ENCODE peak calls at places on chromosomes 4 and X, in four cellular contexts. One of them, this sample, is unnamed.

GRCh38 chr4:153252122-153252521 is 47.9 kb downstream of the TRIM2 start:
- DNase-seq in heart right ventricle: no peak
- DNase-seq in GM23248: no peak
- DNase-seq in body of pancreas: no peak
- DNase-seq in this sample: no peak

GRCh38 chr4:153113061-153113837 is 91.0 kb upstream of the TRIM2 start:
- DNase-seq in heart right ventricle: no peak
- DNase-seq in GM23248: peak; percentile 59
- DNase-seq in body of pancreas: no peak
- DNase-seq in this sample: no peak

GRCh38 chr4:82415922-82416365 is 14.3 kb downstream of the HNRNPDL start:
- DNase-seq in heart right ventricle: no peak
- DNase-seq in GM23248: no peak
- DNase-seq in body of pancreas: no peak
- DNase-seq in this sample: no peak

GRCh38 chrX:53481093-53481492 is 46.9 kb upstream of the HSD17B10 start:
- DNase-seq in heart right ventricle: no peak
- DNase-seq in GM23248: peak; percentile 33
- DNase-seq in body of pancreas: peak; percentile 13
- DNase-seq in this sample: no peak

GRCh38 chrX:121782544-121782943 is 735.1 kb downstream of the GLUD2 start:
- DNase-seq in heart right ventricle: no peak
- DNase-seq in GM23248: no peak
- DNase-seq in body of pancreas: no peak
- DNase-seq in this sample: no peak

GRCh38 chr4:89411539-89411938 is 103.9 kb upstream of the GPRIN3 start:
- DNase-seq in heart right ventricle: no peak
- DNase-seq in GM23248: no peak
- DNase-seq in body of pancreas: peak; percentile 51
- DNase-seq in this sample: no peak

GRCh38 chrX:25226151-25226550 is 210.4 kb upstream of the ARX start:
- DNase-seq in heart right ventricle: no peak
- DNase-seq in GM23248: no peak
- DNase-seq in body of pancreas: no peak
- DNase-seq in this sample: no peak

GRCh38 chr4:47557255-47557654 is 72.2 kb downstream of the ATP10D start:
- DNase-seq in heart right ventricle: no peak
- DNase-seq in GM23248: no peak
- DNase-seq in body of pancreas: no peak
- DNase-seq in this sample: no peak

GRCh38 chr4:183765121-183765990 is 106.3 kb downstream of the TRAPPC11 start:
- DNase-seq in heart right ventricle: peak; percentile 44
- DNase-seq in GM23248: no peak
- DNase-seq in body of pancreas: peak; percentile 8
- DNase-seq in this sample: no peak

GRCh38 chr4:13611283-13611842 is 16.2 kb downstream of the BOD1L1 start:
- DNase-seq in heart right ventricle: no peak
- DNase-seq in GM23248: peak; percentile 73
- DNase-seq in body of pancreas: no peak
- DNase-seq in this sample: peak; percentile 2

GRCh38 chr4:148834804-148835598 is 392.8 kb upstream of the NR3C2 start:
- DNase-seq in heart right ventricle: no peak
- DNase-seq in GM23248: peak; percentile 68
- DNase-seq in body of pancreas: peak; percentile 46
- DNase-seq in this sample: no peak

GRCh38 chr4:41334182-41334581 is 77.5 kb downstream of the UCHL1 start:
- DNase-seq in heart right ventricle: no peak
- DNase-seq in GM23248: no peak
- DNase-seq in body of pancreas: peak; percentile 22
- DNase-seq in this sample: no peak

GRCh38 chr4:104649631-104650030 is 154.9 kb upstream of the CXXC4 start:
- DNase-seq in heart right ventricle: no peak
- DNase-seq in GM23248: no peak
- DNase-seq in body of pancreas: no peak
- DNase-seq in this sample: no peak

GRCh38 chrX:17531500-17531899 is 156.5 kb downstream of the NHS start:
- DNase-seq in heart right ventricle: no peak
- DNase-seq in GM23248: no peak
- DNase-seq in body of pancreas: no peak
- DNase-seq in this sample: no peak

GRCh38 chr4:183602444-183603102 is 56.4 kb downstream of the RWDD4 start:
- DNase-seq in heart right ventricle: no peak
- DNase-seq in GM23248: peak; percentile 53
- DNase-seq in body of pancreas: no peak
- DNase-seq in this sample: no peak

GRCh38 chrX:115013705-115014104 is 3.7 kb downstream of the IL13RA2 start:
- DNase-seq in heart right ventricle: no peak
- DNase-seq in GM23248: peak; percentile 57
- DNase-seq in body of pancreas: no peak
- DNase-seq in this sample: no peak

GRCh38 chrX:23888887-23889501 is 18.7 kb downstream of the APOO start:
- DNase-seq in heart right ventricle: no peak
- DNase-seq in GM23248: peak; percentile 50
- DNase-seq in body of pancreas: no peak
- DNase-seq in this sample: no peak

GRCh38 chr4:15451866-15452765 is 17.6 kb upstream of the CC2D2A start:
- DNase-seq in heart right ventricle: no peak
- DNase-seq in GM23248: peak; percentile 94
- DNase-seq in body of pancreas: peak; percentile 14
- DNase-seq in this sample: no peak

GRCh38 chr4:3244747-3245146 is 4.2 kb upstream of the MSANTD1 start:
- DNase-seq in heart right ventricle: no peak
- DNase-seq in GM23248: no peak
- DNase-seq in body of pancreas: no peak
- DNase-seq in this sample: no peak

GRCh38 chr4:138035781-138036258 is 206.3 kb downstream of the SLC7A11 start:
- DNase-seq in heart right ventricle: no peak
- DNase-seq in GM23248: peak; percentile 81
- DNase-seq in body of pancreas: peak; percentile 13
- DNase-seq in this sample: peak; percentile 2

GRCh38 chr4:54781771-54782170 is 124.0 kb downstream of the KIT start:
- DNase-seq in heart right ventricle: peak; percentile 26
- DNase-seq in GM23248: peak; percentile 30
- DNase-seq in body of pancreas: peak; percentile 7
- DNase-seq in this sample: no peak

GRCh38 chrX:153862369-153863250 is 23.4 kb downstream of the L1CAM start:
- DNase-seq in heart right ventricle: no peak
- DNase-seq in GM23248: no peak
- DNase-seq in body of pancreas: no peak
- DNase-seq in this sample: no peak

GRCh38 chr4:147289181-147289580 is 191.7 kb upstream of the EDNRA start:
- DNase-seq in heart right ventricle: no peak
- DNase-seq in GM23248: no peak
- DNase-seq in body of pancreas: no peak
- DNase-seq in this sample: no peak

GRCh38 chr4:147286846-147287587 is 193.9 kb upstream of the EDNRA start:
- DNase-seq in heart right ventricle: no peak
- DNase-seq in GM23248: no peak
- DNase-seq in body of pancreas: no peak
- DNase-seq in this sample: no peak

GRCh38 chr4:147285751-147286150 is 195.1 kb upstream of the EDNRA start:
- DNase-seq in heart right ventricle: no peak
- DNase-seq in GM23248: no peak
- DNase-seq in body of pancreas: no peak
- DNase-seq in this sample: peak; percentile 10

GRCh38 chr4:147287588-147287890 is 193.4 kb upstream of the EDNRA start:
- DNase-seq in heart right ventricle: no peak
- DNase-seq in GM23248: no peak
- DNase-seq in body of pancreas: no peak
- DNase-seq in this sample: no peak

GRCh38 chr4:147288512-147288911 is 192.4 kb upstream of the EDNRA start:
- DNase-seq in heart right ventricle: no peak
- DNase-seq in GM23248: no peak
- DNase-seq in body of pancreas: no peak
- DNase-seq in this sample: no peak
- H3K27ac ChIP-seq in heart right ventricle: no peak overlapping the region
- H3K27ac ChIP-seq in GM23248: no peak overlapping the region
- H3K27ac ChIP-seq in body of pancreas: no peak overlapping the region
- H3K27ac ChIP-seq in this sample: no peak overlapping the region

GRCh38 chr4:139550724-139551429 is 5.1 kb downstream of the SETD7 start:
- DNase-seq in heart right ventricle: no peak
- DNase-seq in GM23248: peak; percentile 41
- DNase-seq in body of pancreas: peak; percentile 50
- DNase-seq in this sample: no peak

GRCh38 chr4:139552506-139552905 is 3.5 kb downstream of the SETD7 start:
- DNase-seq in heart right ventricle: no peak
- DNase-seq in GM23248: peak; percentile 85
- DNase-seq in body of pancreas: no peak
- DNase-seq in this sample: no peak

GRCh38 chr4:139553751-139554670 is 2.0 kb downstream of the SETD7 start:
- DNase-seq in heart right ventricle: no peak
- DNase-seq in GM23248: peak; percentile 20
- DNase-seq in body of pancreas: no peak
- DNase-seq in this sample: no peak

GRCh38 chr4:139554726-139555072 is 1.3 kb downstream of the SETD7 start:
- DNase-seq in heart right ventricle: no peak
- DNase-seq in GM23248: no peak
- DNase-seq in body of pancreas: no peak
- DNase-seq in this sample: no peak

GRCh38 chr4:139552908-139553307 is 3.1 kb downstream of the SETD7 start:
- DNase-seq in heart right ventricle: peak; percentile 24
- DNase-seq in GM23248: no peak
- DNase-seq in body of pancreas: no peak
- DNase-seq in this sample: no peak
- H3K27ac ChIP-seq in heart right ventricle: peak overlapping the region; percentile 98
- H3K27ac ChIP-seq in GM23248: peak overlapping the region; percentile 76
- H3K27ac ChIP-seq in body of pancreas: peak overlapping the region; percentile 99
- H3K27ac ChIP-seq in this sample: peak overlapping the region; percentile 4

GRCh38 chr4:185535818-185536729 is 767 bp upstream of the PDLIM3 start:
- DNase-seq in heart right ventricle: no peak
- DNase-seq in GM23248: peak; percentile 45
- DNase-seq in body of pancreas: peak; percentile 27
- DNase-seq in this sample: no peak
- H3K27ac ChIP-seq in heart right ventricle: peak overlapping the region; percentile 90
- H3K27ac ChIP-seq in GM23248: no peak overlapping the region
- H3K27ac ChIP-seq in body of pancreas: peak overlapping the region; percentile 82
- H3K27ac ChIP-seq in this sample: no peak overlapping the region

GRCh38 chr4:8608714-8609391 is 16.3 kb downstream of the CPZ start:
- DNase-seq in heart right ventricle: no peak
- DNase-seq in GM23248: no peak
- DNase-seq in body of pancreas: no peak
- DNase-seq in this sample: no peak

GRCh38 chr4:8606476-8606875 is 13.9 kb downstream of the CPZ start:
- DNase-seq in heart right ventricle: no peak
- DNase-seq in GM23248: no peak
- DNase-seq in body of pancreas: no peak
- DNase-seq in this sample: no peak

GRCh38 chr4:8606966-8607365 is 14.4 kb downstream of the CPZ start:
- DNase-seq in heart right ventricle: no peak
- DNase-seq in GM23248: no peak
- DNase-seq in body of pancreas: no peak
- DNase-seq in this sample: no peak

GRCh38 chr4:8609406-8609805 is 16.8 kb downstream of the CPZ start:
- DNase-seq in heart right ventricle: no peak
- DNase-seq in GM23248: no peak
- DNase-seq in body of pancreas: no peak
- DNase-seq in this sample: no peak

GRCh38 chr4:8607603-8608481 is 15.3 kb downstream of the CPZ start:
- DNase-seq in heart right ventricle: peak; percentile 54
- DNase-seq in GM23248: peak; percentile 38
- DNase-seq in body of pancreas: no peak
- DNase-seq in this sample: peak; percentile 1
- H3K27ac ChIP-seq in heart right ventricle: no peak overlapping the region
- H3K27ac ChIP-seq in GM23248: no peak overlapping the region
- H3K27ac ChIP-seq in body of pancreas: no peak overlapping the region
- H3K27ac ChIP-seq in this sample: no peak overlapping the region

GRCh38 chrX:66001596-66001995 is 38.3 kb downstream of the VSIG4 start:
- DNase-seq in heart right ventricle: no peak
- DNase-seq in GM23248: no peak
- DNase-seq in body of pancreas: no peak
- DNase-seq in this sample: no peak
- H3K27ac ChIP-seq in heart right ventricle: peak overlapping the region; percentile 31
- H3K27ac ChIP-seq in GM23248: no peak overlapping the region
- H3K27ac ChIP-seq in body of pancreas: no peak overlapping the region
- H3K27ac ChIP-seq in this sample: no peak overlapping the region

GRCh38 chrX:55452825-55453124 is 848 bp downstream of the MAGEH1 start:
- DNase-seq in heart right ventricle: no peak
- DNase-seq in GM23248: no peak
- DNase-seq in body of pancreas: no peak
- DNase-seq in this sample: no peak
- H3K27ac ChIP-seq in heart right ventricle: peak overlapping the region; percentile 81
- H3K27ac ChIP-seq in GM23248: peak overlapping the region; percentile 93
- H3K27ac ChIP-seq in body of pancreas: no peak overlapping the region
- H3K27ac ChIP-seq in this sample: peak overlapping the region; percentile 87

GRCh38 chr4:28278676-28279075 is 1418.0 kb downstream of the STIM2 start:
- DNase-seq in heart right ventricle: no peak
- DNase-seq in GM23248: no peak
- DNase-seq in body of pancreas: no peak
- DNase-seq in this sample: no peak

GRCh38 chr4:28277931-28278330 is 1417.3 kb downstream of the STIM2 start:
- DNase-seq in heart right ventricle: no peak
- DNase-seq in GM23248: no peak
- DNase-seq in body of pancreas: no peak
- DNase-seq in this sample: no peak

GRCh38 chr4:28279249-28279648 is 1418.6 kb downstream of the STIM2 start:
- DNase-seq in heart right ventricle: no peak
- DNase-seq in GM23248: no peak
- DNase-seq in body of pancreas: no peak
- DNase-seq in this sample: no peak
- H3K27ac ChIP-seq in heart right ventricle: no peak overlapping the region
- H3K27ac ChIP-seq in GM23248: no peak overlapping the region
- H3K27ac ChIP-seq in body of pancreas: no peak overlapping the region
- H3K27ac ChIP-seq in this sample: peak overlapping the region; percentile 86

This sample was measured in substantia nigra.